ENCODE peak calls at places on chromosomes 16 and 17, in nine cellular contexts. V is endothelial cell; R is fibroblast of mammary gland; A is fibroblast of lung; P is omental fat pad; Z is AG09309; W is CD4-positive, alpha-beta T cell; Q is OCI-LY7; T is Caco-2. X is an unnamed sample.

GRCh38 chr16:9844361-9844760 is 337.9 kb downstream of the GRIN2A start:
- DNase-seq in V (no peak), R (peak), A (peak), P (no peak), Z (peak), W (no peak), Q (no peak), T (no peak), X (no peak)

GRCh38 chr16:19583665-19584300 is 28.3 kb downstream of the VPS35L start:
- DNase-seq in V (peak), R (peak), A (peak), P (no peak), Z (no peak), W (no peak), Q (peak), T (peak), X (no peak)

GRCh38 chr16:1351215-1351581 is 480 bp downstream of the TSR3 start:
- DNase-seq in V (no peak), R (no peak), A (no peak), P (no peak), Z (no peak), W (no peak), Q (no peak), T (no peak), X (no peak)

GRCh38 chr17:21042434-21043295 is at the start of gene USP22:
- DNase-seq in V (peak), R (no peak), A (no peak), P (no peak), Z (no peak), W (no peak), Q (peak), T (no peak), X (peak)

GRCh38 chr16:83458612-83459011 is 349.2 kb upstream of the HSBP1 start:
- DNase-seq in V (no peak), R (peak), A (peak), P (no peak), Z (peak), W (no peak), Q (no peak), T (no peak), X (no peak)

GRCh38 chr16:50613281-50613991 is 65.2 kb downstream of the NKD1 start:
- DNase-seq in V (no peak), R (peak), A (peak), P (no peak), Z (no peak), W (no peak), Q (no peak), T (no peak), X (no peak)

GRCh38 chr16:75377971-75378386 is 55.3 kb downstream of the CFDP1 start:
- DNase-seq in V (peak), R (peak), A (peak), P (no peak), Z (peak), W (no peak), Q (no peak), T (no peak), X (no peak)

GRCh38 chr16:85461814-85462404 is 151.2 kb upstream of the GSE1 start:
- DNase-seq in V (no peak), R (peak), A (peak), P (no peak), Z (no peak), W (no peak), Q (no peak), T (no peak), X (no peak)

GRCh38 chr17:73278465-73279453 is 17.1 kb upstream of the CPSF4L start:
- DNase-seq in V (no peak), R (no peak), A (peak), P (no peak), Z (no peak), W (no peak), Q (no peak), T (no peak), X (no peak)

GRCh38 chr16:87789437-87790277 is 23.9 kb upstream of the KLHDC4 start:
- DNase-seq in V (no peak), R (peak), A (peak), P (no peak), Z (peak), W (no peak), Q (no peak), T (peak), X (no peak)

GRCh38 chr16:84833142-84833495 is 13.3 kb downstream of the CRISPLD2 start:
- DNase-seq in V (no peak), R (no peak), A (peak), P (no peak), Z (no peak), W (no peak), Q (no peak), T (no peak), X (no peak)

GRCh38 chr16:77652399-77652798 is 69.9 kb upstream of the NUDT7 start:
- DNase-seq in V (no peak), R (peak), A (no peak), P (no peak), Z (no peak), W (no peak), Q (no peak), T (no peak), X (no peak)

GRCh38 chr16:80656731-80657150 is 115.9 kb downstream of the DYNLRB2 start:
- DNase-seq in V (no peak), R (no peak), A (no peak), P (no peak), Z (no peak), W (peak), Q (no peak), T (no peak), X (no peak)

GRCh38 chr16:8751481-8752311 is 45.7 kb downstream of the TMEM186 start:
- DNase-seq in V (no peak), R (peak), A (peak), P (no peak), Z (peak), W (no peak), Q (no peak), T (peak), X (no peak)

GRCh38 chr16:52451971-52452421 is 94.9 kb downstream of the TOX3 start:
- DNase-seq in V (no peak), R (no peak), A (no peak), P (no peak), Z (no peak), W (no peak), Q (no peak), T (peak), X (no peak)

GRCh38 chr17:38703742-38704644 is 1.1 kb upstream of the MLLT6 start:
- DNase-seq in V (peak), R (peak), A (no peak), P (peak), Z (no peak), W (peak), Q (peak), T (peak), X (peak)

GRCh38 chr17:48997103-48997826 is at the start of gene IGF2BP1:
- DNase-seq in V (peak), R (peak), A (peak), P (no peak), Z (no peak), W (no peak), Q (peak), T (peak), X (peak)

GRCh38 chr16:11084484-11085024 is 140.2 kb downstream of the CLEC16A start:
- DNase-seq in V (no peak), R (peak), A (peak), P (no peak), Z (peak), W (no peak), Q (no peak), T (no peak), X (no peak)

GRCh38 chr17:44614862-44615261 is 41.4 kb upstream of the MEIOC start:
- DNase-seq in V (no peak), R (no peak), A (no peak), P (no peak), Z (no peak), W (no peak), Q (no peak), T (no peak), X (no peak)

GRCh38 chr17:71917715-71918114 is 203.1 kb upstream of the SOX9 start:
- DNase-seq in V (no peak), R (no peak), A (no peak), P (no peak), Z (no peak), W (no peak), Q (no peak), T (no peak), X (no peak)

GRCh38 chr16:78689031-78689430 is 589.6 kb downstream of the WWOX start:
- DNase-seq in V (no peak), R (peak), A (peak), P (no peak), Z (no peak), W (no peak), Q (no peak), T (no peak), X (no peak)

GRCh38 chr17:28482551-28483199 is 9.2 kb downstream of the SLC13A2 start:
- DNase-seq in V (no peak), R (no peak), A (no peak), P (no peak), Z (no peak), W (no peak), Q (no peak), T (no peak), X (no peak)

GRCh38 chr17:31099051-31099450 is 4.3 kb downstream of the NF1 start:
- DNase-seq in V (no peak), R (no peak), A (no peak), P (no peak), Z (no peak), W (no peak), Q (no peak), T (no peak), X (no peak)

GRCh38 chr16:1167276-1168107 is 14.6 kb downstream of the CACNA1H start:
- DNase-seq in V (no peak), R (no peak), A (no peak), P (no peak), Z (no peak), W (no peak), Q (no peak), T (no peak), X (no peak)

GRCh38 chr17:74452841-74453661 is 13.4 kb upstream of the CD300A start:
- DNase-seq in V (no peak), R (no peak), A (no peak), P (no peak), Z (no peak), W (no peak), Q (no peak), T (peak), X (no peak)

GRCh38 chr16:85541619-85542547 is 71.2 kb upstream of the GSE1 start:
- DNase-seq in V (no peak), R (no peak), A (no peak), P (no peak), Z (no peak), W (no peak), Q (no peak), T (no peak), X (no peak)

GRCh38 chr17:32508926-32509325 is 22.1 kb downstream of the CDK5R1 start:
- DNase-seq in V (no peak), R (no peak), A (no peak), P (no peak), Z (no peak), W (no peak), Q (no peak), T (no peak), X (no peak)

GRCh38 chr16:23107878-23108277 is 41.4 kb downstream of the USP31 start:
- DNase-seq in V (no peak), R (no peak), A (no peak), P (no peak), Z (no peak), W (no peak), Q (no peak), T (no peak), X (no peak)

GRCh38 chr16:735982-736453 is 4.8 kb downstream of the CIAO3 start:
- DNase-seq in V (no peak), R (no peak), A (no peak), P (no peak), Z (no peak), W (no peak), Q (no peak), T (no peak), X (no peak)

GRCh38 chr17:75849724-75850123 is 5.4 kb downstream of the WBP2 start:
- DNase-seq in V (no peak), R (no peak), A (no peak), P (no peak), Z (no peak), W (no peak), Q (no peak), T (no peak), X (no peak)
- TF ChIP-seq CTCF in V (no peak), R (no peak), A (no peak), P (no peak), Z (no peak), W (no peak), Q (no peak), T (no peak), X (no peak)

GRCh38 chr16:27314161-27314723 is 468 bp downstream of the IL4R start:
- DNase-seq in V (peak), R (peak), A (peak), P (peak), Z (peak), W (peak), Q (no peak), T (peak), X (peak)

GRCh38 chr16:27317320-27317719 is 3.5 kb downstream of the IL4R start:
- DNase-seq in V (no peak), R (no peak), A (no peak), P (no peak), Z (no peak), W (no peak), Q (no peak), T (no peak), X (no peak)

GRCh38 chr16:27316038-27316680 is 2.4 kb downstream of the IL4R start:
- DNase-seq in V (no peak), R (no peak), A (no peak), P (no peak), Z (no peak), W (no peak), Q (no peak), T (no peak), X (no peak)

GRCh38 chr16:27314986-27315332 is 1.2 kb downstream of the IL4R start:
- DNase-seq in V (no peak), R (no peak), A (no peak), P (no peak), Z (no peak), W (no peak), Q (no peak), T (no peak), X (no peak)

GRCh38 chr16:27315333-27316037 is 1.7 kb downstream of the IL4R start:
- DNase-seq in V (no peak), R (peak), A (peak), P (peak), Z (peak), W (peak), Q (peak), T (peak), X (no peak)
- TF ChIP-seq CTCF in V (no peak), R (no peak), A (no peak), P (no peak), Z (no peak), W (no peak), Q (peak), T (no peak), X (no peak)

DNA sequence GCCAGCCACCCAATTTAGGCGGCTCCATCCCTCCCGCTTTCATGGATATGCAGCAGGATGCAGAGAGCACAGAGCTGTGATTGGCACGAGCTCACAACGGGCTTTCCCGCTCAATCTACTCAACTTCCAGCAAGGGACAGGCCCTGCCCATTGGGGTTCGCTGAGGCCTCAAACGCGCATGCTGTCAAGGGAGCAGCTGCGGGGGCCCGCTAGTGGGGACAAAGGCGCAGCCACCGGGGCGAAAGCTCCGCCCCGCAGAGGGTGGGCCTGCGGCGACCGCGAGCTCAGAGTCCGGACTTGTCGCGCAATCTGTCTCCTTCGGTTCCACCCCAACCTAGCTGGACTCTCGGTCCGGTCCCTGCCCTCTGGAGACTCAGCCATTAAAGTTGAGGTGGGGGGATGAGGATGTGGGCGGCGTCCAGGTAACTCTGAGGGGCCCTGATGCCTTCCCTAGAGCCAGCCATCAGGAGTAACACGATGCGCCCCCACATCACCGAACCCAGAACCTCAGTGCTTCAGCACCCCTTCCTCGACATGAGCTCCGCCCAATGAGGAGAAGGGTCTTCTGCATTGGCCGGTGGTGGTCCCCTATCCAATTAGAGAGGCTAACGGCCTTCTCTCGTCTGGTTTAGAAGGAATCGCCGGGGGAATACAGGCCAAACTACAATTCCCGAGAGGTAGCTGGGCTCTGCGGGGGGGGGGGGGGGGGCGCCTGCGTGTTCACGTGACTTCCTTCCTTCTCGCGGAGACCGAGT is 489 bp upstream of the NFATC3 start:
- DNase-seq in V (peak), R (peak), A (peak), P (peak), Z (no peak), W (peak), Q (peak), T (peak), X (peak)
- TF ChIP-seq CTCF in V (no peak), R (no peak), A (no peak), P (no peak), Z (no peak), W (no peak), Q (peak), T (peak), X (no peak)

DNA sequence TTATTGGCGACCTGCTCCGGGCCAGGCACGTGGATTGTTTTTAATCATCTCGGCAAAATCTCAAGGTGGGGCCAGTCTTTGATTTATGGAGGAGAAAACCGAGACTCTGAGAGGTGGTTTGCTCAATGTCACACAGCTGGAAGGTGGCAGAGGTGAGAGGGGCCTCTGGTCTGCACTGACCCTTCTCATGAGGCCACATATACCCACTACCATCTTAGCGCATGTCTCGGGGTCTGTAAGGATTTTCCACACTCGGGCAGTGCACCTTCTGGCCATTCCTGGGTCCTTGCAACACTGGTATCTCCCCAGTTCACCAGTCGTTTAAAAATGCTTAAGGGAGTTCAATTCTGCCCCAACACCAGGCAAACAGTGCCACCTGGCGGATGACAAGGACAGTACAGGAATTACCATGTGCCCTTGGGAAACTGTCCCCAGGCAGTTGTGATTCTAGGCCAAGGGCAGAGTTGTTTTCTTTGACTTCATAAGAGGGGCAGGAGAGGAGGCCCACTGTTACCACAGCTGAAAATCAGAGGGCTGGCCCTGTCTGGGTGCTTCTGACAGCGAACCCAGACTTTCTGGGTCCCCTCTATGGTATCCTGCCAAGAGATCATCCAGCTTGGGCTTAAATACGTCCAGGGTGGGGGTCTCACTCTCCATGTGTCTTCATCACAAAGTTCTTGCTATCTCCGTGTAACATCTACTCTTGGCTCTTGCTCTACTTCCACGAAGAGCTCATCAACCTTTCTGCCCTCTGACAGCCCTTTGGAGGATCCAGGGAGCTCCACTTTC is 39.4 kb upstream of the RAI1 start:
- DNase-seq in V (peak), R (peak), A (peak), P (peak), Z (peak), W (peak), Q (peak), T (peak), X (peak)
- TF ChIP-seq CTCF in V (peak), R (peak), A (peak), P (peak), Z (peak), W (peak), Q (peak), T (peak), X (peak)

GRCh38 chr17:80899402-80900268 is 92.0 kb upstream of the CHMP6 start:
- DNase-seq in V (peak), R (peak), A (peak), P (no peak), Z (no peak), W (peak), Q (peak), T (peak), X (peak)
- TF ChIP-seq CTCF in V (peak), R (peak), A (peak), P (no peak), Z (peak), W (peak), Q (peak), T (peak), X (peak)

DNA sequence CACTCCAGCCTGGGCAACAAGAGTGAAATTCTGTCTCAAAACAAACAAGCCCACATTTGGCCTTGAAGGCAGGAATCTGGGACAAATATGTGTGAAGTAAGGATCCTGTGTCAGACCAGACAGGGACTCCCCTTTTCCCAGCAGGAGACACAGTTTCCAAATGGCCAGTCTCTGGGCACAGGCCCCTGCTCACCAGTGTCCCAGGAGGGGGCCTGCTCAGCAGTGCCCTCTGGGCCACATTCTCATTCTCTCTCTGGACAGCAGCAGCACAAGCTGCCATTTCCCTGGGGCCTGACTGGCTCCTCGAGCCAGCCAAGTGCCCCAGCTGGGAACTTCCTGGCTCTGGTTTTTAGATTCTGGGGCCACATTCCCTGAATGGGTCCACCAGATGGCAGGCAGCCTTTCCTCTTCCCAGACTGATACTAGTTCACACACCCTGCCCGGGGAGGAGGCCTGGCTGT is 11.7 kb upstream of the MNT start:
- DNase-seq in V (peak), R (no peak), A (peak), P (no peak), Z (no peak), W (no peak), Q (no peak), T (no peak), X (no peak)
- TF ChIP-seq CTCF in V (no peak), R (no peak), A (no peak), P (no peak), Z (peak), W (no peak), Q (no peak), T (no peak), X (no peak)

X was measured in natural killer cell.